ENCODE peak calls at places on chromosomes 4 and X, in eight cellular contexts. A is activated CD4-positive, alpha-beta T cell treated with anti-CD3 and anti-CD28 coated beads, Interleukin-2, amount 50 U/mL, for 4 hours; X is GM20000; Q is AG10803; C is lung; L is memory B cell; R is head of caudate nucleus; B is HS-5. O is an unnamed sample.

GRCh38 chr4:187268940-187269339 is 545.3 kb upstream of the FAT1 start:
- DNase-seq in A (no peak), L (no peak), R (no peak), C (no peak), Q (peak; percentile 52), X (no peak), B (no peak), O (no peak)

GRCh38 chr4:2787230-2788100 is 5.4 kb upstream of the SH3BP2 start:
- DNase-seq in R (no peak), C (no peak), Q (no peak), X (peak; percentile 81), B (no peak), A (peak; percentile 58), L (peak; percentile 44), O (peak; percentile 67)

GRCh38 chr4:105196523-105197145 is 50.0 kb downstream of the TET2 start:
- DNase-seq in L (no peak), B (no peak), C (no peak), Q (no peak), X (no peak), A (no peak), R (no peak), O (no peak)

GRCh38 chr4:121217385-121217784 is 53.3 kb upstream of the TNIP3 start:
- DNase-seq in A (no peak), B (peak; percentile 25), Q (peak; percentile 86), C (no peak), L (no peak), R (no peak), X (no peak), O (no peak)

GRCh38 chrX:10189317-10190268 is 32.8 kb downstream of the CLCN4 start:
- DNase-seq in B (no peak), A (peak; percentile 60), X (peak; percentile 37), C (peak; percentile 76), Q (peak; percentile 44), L (peak; percentile 92), R (peak; percentile 80), O (peak; percentile 81)

GRCh38 chr4:174457468-174457867 is 64.8 kb downstream of the HPGD start:
- DNase-seq in L (no peak), R (no peak), C (no peak), A (no peak), X (no peak), Q (no peak), B (no peak), O (no peak)

GRCh38 chrX:124641737-124642491 is 295.6 kb downstream of the SH2D1A start:
- DNase-seq in A (no peak), L (no peak), B (no peak), R (no peak), C (no peak), X (no peak), Q (no peak), O (no peak)

GRCh38 chrX:150236304-150236703 is 126.8 kb upstream of the MAMLD1 start:
- DNase-seq in R (no peak), A (no peak), L (no peak), C (peak; percentile 7), X (no peak), B (no peak), Q (no peak), O (no peak)

O was measured in suprapubic skin.